ENCODE peak calls at places on chromosomes 11 and 22, in eight cellular contexts. One of them, this sample, is unnamed.

GRCh38 chr11:70557742-70558485 is 159.6 kb downstream of the CTTN start:
- DNase-seq in osteoblast: peak; percentile 50
- DNase-seq in GM12865: no peak
- DNase-seq in NCI-H526 treated with DMSO at 0.1 percent for 48 hours: no peak
- DNase-seq in activated effector memory CD4-positive, alpha-beta T cell treated with anti-CD3 and anti-CD28 coated beads, Interleukin-2, amount 50 U/mL, for 16 hours: no peak
- DNase-seq in stimulated activated CD8-positive, alpha-beta memory T cell treated with anti-CD3 and anti-CD28 coated beads, Interleukin-4, amount 100 ng/mL, for 48 hours: no peak
- DNase-seq in T-helper 2 cell: no peak
- DNase-seq in ovary: no peak
- DNase-seq in this sample: no peak

GRCh38 chr11:59765068-59765770 is 10.0 kb downstream of the STX3 start:
- DNase-seq in NCI-H526 treated with DMSO at 0.1 percent for 48 hours: no peak
- DNase-seq in stimulated activated CD8-positive, alpha-beta memory T cell treated with anti-CD3 and anti-CD28 coated beads, Interleukin-4, amount 100 ng/mL, for 48 hours: no peak
- DNase-seq in ovary: no peak
- DNase-seq in GM12865: no peak
- DNase-seq in activated effector memory CD4-positive, alpha-beta T cell treated with anti-CD3 and anti-CD28 coated beads, Interleukin-2, amount 50 U/mL, for 16 hours: no peak
- DNase-seq in T-helper 2 cell: no peak
- DNase-seq in osteoblast: no peak
- DNase-seq in this sample: no peak

GRCh38 chr11:64321533-64321932 is 3.6 kb downstream of the PRDX5 start:
- DNase-seq in ovary: no peak
- DNase-seq in GM12865: no peak
- DNase-seq in T-helper 2 cell: no peak
- DNase-seq in osteoblast: peak; percentile 62
- DNase-seq in activated effector memory CD4-positive, alpha-beta T cell treated with anti-CD3 and anti-CD28 coated beads, Interleukin-2, amount 50 U/mL, for 16 hours: no peak
- DNase-seq in NCI-H526 treated with DMSO at 0.1 percent for 48 hours: no peak
- DNase-seq in stimulated activated CD8-positive, alpha-beta memory T cell treated with anti-CD3 and anti-CD28 coated beads, Interleukin-4, amount 100 ng/mL, for 48 hours: no peak
- DNase-seq in this sample: peak; percentile 71

GRCh38 chr11:119381186-119381988 is at the start of gene USP2:
- DNase-seq in T-helper 2 cell: peak; percentile 92
- DNase-seq in NCI-H526 treated with DMSO at 0.1 percent for 48 hours: peak; percentile 98
- DNase-seq in ovary: peak; percentile 97
- DNase-seq in GM12865: peak; percentile 91
- DNase-seq in stimulated activated CD8-positive, alpha-beta memory T cell treated with anti-CD3 and anti-CD28 coated beads, Interleukin-4, amount 100 ng/mL, for 48 hours: peak; percentile 99
- DNase-seq in activated effector memory CD4-positive, alpha-beta T cell treated with anti-CD3 and anti-CD28 coated beads, Interleukin-2, amount 50 U/mL, for 16 hours: peak; percentile 99
- DNase-seq in osteoblast: peak; percentile 98
- DNase-seq in this sample: peak; percentile 94

GRCh38 chr22:23107487-23108323 is 34.1 kb downstream of the RSPH14 start:
- DNase-seq in T-helper 2 cell: no peak
- DNase-seq in GM12865: no peak
- DNase-seq in NCI-H526 treated with DMSO at 0.1 percent for 48 hours: no peak
- DNase-seq in ovary: no peak
- DNase-seq in stimulated activated CD8-positive, alpha-beta memory T cell treated with anti-CD3 and anti-CD28 coated beads, Interleukin-4, amount 100 ng/mL, for 48 hours: no peak
- DNase-seq in osteoblast: no peak
- DNase-seq in activated effector memory CD4-positive, alpha-beta T cell treated with anti-CD3 and anti-CD28 coated beads, Interleukin-2, amount 50 U/mL, for 16 hours: no peak
- DNase-seq in this sample: no peak

GRCh38 chr22:30192427-30192826 is 54.1 kb downstream of the LIF start:
- DNase-seq in ovary: no peak
- DNase-seq in stimulated activated CD8-positive, alpha-beta memory T cell treated with anti-CD3 and anti-CD28 coated beads, Interleukin-4, amount 100 ng/mL, for 48 hours: no peak
- DNase-seq in NCI-H526 treated with DMSO at 0.1 percent for 48 hours: no peak
- DNase-seq in GM12865: peak; percentile 19
- DNase-seq in osteoblast: no peak
- DNase-seq in T-helper 2 cell: peak; percentile 31
- DNase-seq in activated effector memory CD4-positive, alpha-beta T cell treated with anti-CD3 and anti-CD28 coated beads, Interleukin-2, amount 50 U/mL, for 16 hours: no peak
- DNase-seq in this sample: no peak

GRCh38 chr11:106446961-106447360 is 369.5 kb downstream of the AASDHPPT start:
- DNase-seq in T-helper 2 cell: peak; percentile 16
- DNase-seq in stimulated activated CD8-positive, alpha-beta memory T cell treated with anti-CD3 and anti-CD28 coated beads, Interleukin-4, amount 100 ng/mL, for 48 hours: no peak
- DNase-seq in ovary: no peak
- DNase-seq in osteoblast: no peak
- DNase-seq in NCI-H526 treated with DMSO at 0.1 percent for 48 hours: no peak
- DNase-seq in GM12865: no peak
- DNase-seq in activated effector memory CD4-positive, alpha-beta T cell treated with anti-CD3 and anti-CD28 coated beads, Interleukin-2, amount 50 U/mL, for 16 hours: no peak
- DNase-seq in this sample: no peak

GRCh38 chr11:61174275-61174674 is 13.0 kb upstream of the VPS37C start:
- DNase-seq in T-helper 2 cell: no peak
- DNase-seq in activated effector memory CD4-positive, alpha-beta T cell treated with anti-CD3 and anti-CD28 coated beads, Interleukin-2, amount 50 U/mL, for 16 hours: no peak
- DNase-seq in stimulated activated CD8-positive, alpha-beta memory T cell treated with anti-CD3 and anti-CD28 coated beads, Interleukin-4, amount 100 ng/mL, for 48 hours: no peak
- DNase-seq in ovary: no peak
- DNase-seq in GM12865: no peak
- DNase-seq in NCI-H526 treated with DMSO at 0.1 percent for 48 hours: no peak
- DNase-seq in osteoblast: no peak
- DNase-seq in this sample: no peak

GRCh38 chr11:12291313-12291712 is 86.1 kb upstream of the PARVA start:
- DNase-seq in activated effector memory CD4-positive, alpha-beta T cell treated with anti-CD3 and anti-CD28 coated beads, Interleukin-2, amount 50 U/mL, for 16 hours: peak; percentile 24
- DNase-seq in GM12865: no peak
- DNase-seq in ovary: no peak
- DNase-seq in osteoblast: no peak
- DNase-seq in NCI-H526 treated with DMSO at 0.1 percent for 48 hours: no peak
- DNase-seq in T-helper 2 cell: no peak
- DNase-seq in stimulated activated CD8-positive, alpha-beta memory T cell treated with anti-CD3 and anti-CD28 coated beads, Interleukin-4, amount 100 ng/mL, for 48 hours: no peak
- DNase-seq in this sample: no peak

GRCh38 chr11:82988936-82989627 is 82.6 kb downstream of the RAB30 start:
- DNase-seq in NCI-H526 treated with DMSO at 0.1 percent for 48 hours: no peak
- DNase-seq in osteoblast: no peak
- DNase-seq in GM12865: no peak
- DNase-seq in stimulated activated CD8-positive, alpha-beta memory T cell treated with anti-CD3 and anti-CD28 coated beads, Interleukin-4, amount 100 ng/mL, for 48 hours: no peak
- DNase-seq in ovary: no peak
- DNase-seq in activated effector memory CD4-positive, alpha-beta T cell treated with anti-CD3 and anti-CD28 coated beads, Interleukin-2, amount 50 U/mL, for 16 hours: no peak
- DNase-seq in T-helper 2 cell: no peak
- DNase-seq in this sample: no peak

GRCh38 chr11:111736621-111737055 is 29.6 kb downstream of the PPP2R1B start:
- DNase-seq in ovary: no peak
- DNase-seq in stimulated activated CD8-positive, alpha-beta memory T cell treated with anti-CD3 and anti-CD28 coated beads, Interleukin-4, amount 100 ng/mL, for 48 hours: no peak
- DNase-seq in T-helper 2 cell: no peak
- DNase-seq in osteoblast: peak; percentile 72
- DNase-seq in GM12865: no peak
- DNase-seq in activated effector memory CD4-positive, alpha-beta T cell treated with anti-CD3 and anti-CD28 coated beads, Interleukin-2, amount 50 U/mL, for 16 hours: no peak
- DNase-seq in NCI-H526 treated with DMSO at 0.1 percent for 48 hours: no peak
- DNase-seq in this sample: no peak

GRCh38 chr11:533586-534196 is 1.7 kb downstream of the HRAS start:
- DNase-seq in stimulated activated CD8-positive, alpha-beta memory T cell treated with anti-CD3 and anti-CD28 coated beads, Interleukin-4, amount 100 ng/mL, for 48 hours: no peak
- DNase-seq in NCI-H526 treated with DMSO at 0.1 percent for 48 hours: no peak
- DNase-seq in activated effector memory CD4-positive, alpha-beta T cell treated with anti-CD3 and anti-CD28 coated beads, Interleukin-2, amount 50 U/mL, for 16 hours: no peak
- DNase-seq in ovary: no peak
- DNase-seq in osteoblast: peak; percentile 80
- DNase-seq in GM12865: no peak
- DNase-seq in T-helper 2 cell: no peak
- DNase-seq in this sample: no peak

GRCh38 chr11:85385561-85385960 is 241.6 kb downstream of the DLG2 start:
- DNase-seq in NCI-H526 treated with DMSO at 0.1 percent for 48 hours: no peak
- DNase-seq in GM12865: no peak
- DNase-seq in stimulated activated CD8-positive, alpha-beta memory T cell treated with anti-CD3 and anti-CD28 coated beads, Interleukin-4, amount 100 ng/mL, for 48 hours: no peak
- DNase-seq in ovary: no peak
- DNase-seq in osteoblast: no peak
- DNase-seq in T-helper 2 cell: no peak
- DNase-seq in activated effector memory CD4-positive, alpha-beta T cell treated with anti-CD3 and anti-CD28 coated beads, Interleukin-2, amount 50 U/mL, for 16 hours: no peak
- DNase-seq in this sample: no peak

GRCh38 chr11:119065369-119065768 is 2.2 kb upstream of the VPS11 start:
- DNase-seq in osteoblast: peak; percentile 87
- DNase-seq in T-helper 2 cell: peak; percentile 80
- DNase-seq in activated effector memory CD4-positive, alpha-beta T cell treated with anti-CD3 and anti-CD28 coated beads, Interleukin-2, amount 50 U/mL, for 16 hours: peak; percentile 74
- DNase-seq in ovary: no peak
- DNase-seq in GM12865: peak; percentile 64
- DNase-seq in stimulated activated CD8-positive, alpha-beta memory T cell treated with anti-CD3 and anti-CD28 coated beads, Interleukin-4, amount 100 ng/mL, for 48 hours: peak; percentile 42
- DNase-seq in NCI-H526 treated with DMSO at 0.1 percent for 48 hours: peak; percentile 22
- DNase-seq in this sample: no peak

GRCh38 chr22:38345782-38346181 is 28.5 kb upstream of the CSNK1E start:
- DNase-seq in GM12865: no peak
- DNase-seq in ovary: peak; percentile 4
- DNase-seq in activated effector memory CD4-positive, alpha-beta T cell treated with anti-CD3 and anti-CD28 coated beads, Interleukin-2, amount 50 U/mL, for 16 hours: peak; percentile 37
- DNase-seq in osteoblast: peak; percentile 36
- DNase-seq in stimulated activated CD8-positive, alpha-beta memory T cell treated with anti-CD3 and anti-CD28 coated beads, Interleukin-4, amount 100 ng/mL, for 48 hours: peak; percentile 6
- DNase-seq in NCI-H526 treated with DMSO at 0.1 percent for 48 hours: no peak
- DNase-seq in T-helper 2 cell: no peak
- DNase-seq in this sample: no peak

GRCh38 chr22:44299124-44299523 is 13.6 kb downstream of the SHISAL1 start:
- DNase-seq in ovary: no peak
- DNase-seq in NCI-H526 treated with DMSO at 0.1 percent for 48 hours: no peak
- DNase-seq in activated effector memory CD4-positive, alpha-beta T cell treated with anti-CD3 and anti-CD28 coated beads, Interleukin-2, amount 50 U/mL, for 16 hours: no peak
- DNase-seq in osteoblast: no peak
- DNase-seq in stimulated activated CD8-positive, alpha-beta memory T cell treated with anti-CD3 and anti-CD28 coated beads, Interleukin-4, amount 100 ng/mL, for 48 hours: no peak
- DNase-seq in T-helper 2 cell: no peak
- DNase-seq in GM12865: no peak
- DNase-seq in this sample: no peak

GRCh38 chr11:129938764-129939163 is 43.4 kb upstream of the NFRKB start:
- DNase-seq in NCI-H526 treated with DMSO at 0.1 percent for 48 hours: no peak
- DNase-seq in GM12865: no peak
- DNase-seq in activated effector memory CD4-positive, alpha-beta T cell treated with anti-CD3 and anti-CD28 coated beads, Interleukin-2, amount 50 U/mL, for 16 hours: no peak
- DNase-seq in ovary: no peak
- DNase-seq in osteoblast: no peak
- DNase-seq in T-helper 2 cell: no peak
- DNase-seq in stimulated activated CD8-positive, alpha-beta memory T cell treated with anti-CD3 and anti-CD28 coated beads, Interleukin-4, amount 100 ng/mL, for 48 hours: no peak
- DNase-seq in this sample: no peak

GRCh38 chr11:123247813-123248379 is 52.8 kb upstream of the CLMP start:
- DNase-seq in osteoblast: no peak
- DNase-seq in NCI-H526 treated with DMSO at 0.1 percent for 48 hours: no peak
- DNase-seq in T-helper 2 cell: no peak
- DNase-seq in stimulated activated CD8-positive, alpha-beta memory T cell treated with anti-CD3 and anti-CD28 coated beads, Interleukin-4, amount 100 ng/mL, for 48 hours: no peak
- DNase-seq in activated effector memory CD4-positive, alpha-beta T cell treated with anti-CD3 and anti-CD28 coated beads, Interleukin-2, amount 50 U/mL, for 16 hours: no peak
- DNase-seq in GM12865: no peak
- DNase-seq in ovary: no peak
- DNase-seq in this sample: no peak

GRCh38 chr11:2762451-2762850 is 62.7 kb upstream of the KCNQ1OT1 start:
- DNase-seq in T-helper 2 cell: no peak
- DNase-seq in ovary: peak; percentile 13
- DNase-seq in stimulated activated CD8-positive, alpha-beta memory T cell treated with anti-CD3 and anti-CD28 coated beads, Interleukin-4, amount 100 ng/mL, for 48 hours: peak; percentile 13
- DNase-seq in NCI-H526 treated with DMSO at 0.1 percent for 48 hours: no peak
- DNase-seq in activated effector memory CD4-positive, alpha-beta T cell treated with anti-CD3 and anti-CD28 coated beads, Interleukin-2, amount 50 U/mL, for 16 hours: peak; percentile 50
- DNase-seq in GM12865: no peak
- DNase-seq in osteoblast: peak; percentile 57
- DNase-seq in this sample: no peak

GRCh38 chr11:30478923-30479322 is 107.2 kb downstream of the MPPED2 start:
- DNase-seq in stimulated activated CD8-positive, alpha-beta memory T cell treated with anti-CD3 and anti-CD28 coated beads, Interleukin-4, amount 100 ng/mL, for 48 hours: no peak
- DNase-seq in activated effector memory CD4-positive, alpha-beta T cell treated with anti-CD3 and anti-CD28 coated beads, Interleukin-2, amount 50 U/mL, for 16 hours: no peak
- DNase-seq in NCI-H526 treated with DMSO at 0.1 percent for 48 hours: no peak
- DNase-seq in GM12865: no peak
- DNase-seq in ovary: peak; percentile 26
- DNase-seq in osteoblast: no peak
- DNase-seq in T-helper 2 cell: no peak
- DNase-seq in this sample: no peak

GRCh38 chr22:49894321-49895072 is 23.7 kb downstream of the ALG12 start:
- DNase-seq in GM12865: no peak
- DNase-seq in activated effector memory CD4-positive, alpha-beta T cell treated with anti-CD3 and anti-CD28 coated beads, Interleukin-2, amount 50 U/mL, for 16 hours: peak; percentile 16
- DNase-seq in T-helper 2 cell: no peak
- DNase-seq in ovary: no peak
- DNase-seq in NCI-H526 treated with DMSO at 0.1 percent for 48 hours: no peak
- DNase-seq in stimulated activated CD8-positive, alpha-beta memory T cell treated with anti-CD3 and anti-CD28 coated beads, Interleukin-4, amount 100 ng/mL, for 48 hours: no peak
- DNase-seq in osteoblast: no peak
- DNase-seq in this sample: no peak

GRCh38 chr11:74138572-74138971 is 32.2 kb downstream of the C2CD3 start:
- DNase-seq in osteoblast: peak; percentile 76
- DNase-seq in stimulated activated CD8-positive, alpha-beta memory T cell treated with anti-CD3 and anti-CD28 coated beads, Interleukin-4, amount 100 ng/mL, for 48 hours: no peak
- DNase-seq in NCI-H526 treated with DMSO at 0.1 percent for 48 hours: no peak
- DNase-seq in GM12865: no peak
- DNase-seq in activated effector memory CD4-positive, alpha-beta T cell treated with anti-CD3 and anti-CD28 coated beads, Interleukin-2, amount 50 U/mL, for 16 hours: no peak
- DNase-seq in T-helper 2 cell: no peak
- DNase-seq in ovary: no peak
- DNase-seq in this sample: peak; percentile 85

GRCh38 chr22:44561139-44561840 is 63.3 kb upstream of the RTL6 start:
- DNase-seq in activated effector memory CD4-positive, alpha-beta T cell treated with anti-CD3 and anti-CD28 coated beads, Interleukin-2, amount 50 U/mL, for 16 hours: peak; percentile 22
- DNase-seq in ovary: no peak
- DNase-seq in GM12865: no peak
- DNase-seq in T-helper 2 cell: no peak
- DNase-seq in stimulated activated CD8-positive, alpha-beta memory T cell treated with anti-CD3 and anti-CD28 coated beads, Interleukin-4, amount 100 ng/mL, for 48 hours: no peak
- DNase-seq in osteoblast: no peak
- DNase-seq in NCI-H526 treated with DMSO at 0.1 percent for 48 hours: no peak
- DNase-seq in this sample: no peak

GRCh38 chr11:104956528-104956927 is 11.8 kb downstream of the CASP4 start:
- DNase-seq in osteoblast: no peak
- DNase-seq in stimulated activated CD8-positive, alpha-beta memory T cell treated with anti-CD3 and anti-CD28 coated beads, Interleukin-4, amount 100 ng/mL, for 48 hours: no peak
- DNase-seq in GM12865: no peak
- DNase-seq in T-helper 2 cell: no peak
- DNase-seq in NCI-H526 treated with DMSO at 0.1 percent for 48 hours: no peak
- DNase-seq in ovary: no peak
- DNase-seq in activated effector memory CD4-positive, alpha-beta T cell treated with anti-CD3 and anti-CD28 coated beads, Interleukin-2, amount 50 U/mL, for 16 hours: no peak
- DNase-seq in this sample: peak; percentile 31

GRCh38 chr22:38832005-38832978 is 11.5 kb downstream of the NPTXR start:
- DNase-seq in stimulated activated CD8-positive, alpha-beta memory T cell treated with anti-CD3 and anti-CD28 coated beads, Interleukin-4, amount 100 ng/mL, for 48 hours: no peak
- DNase-seq in ovary: no peak
- DNase-seq in activated effector memory CD4-positive, alpha-beta T cell treated with anti-CD3 and anti-CD28 coated beads, Interleukin-2, amount 50 U/mL, for 16 hours: peak; percentile 48
- DNase-seq in GM12865: no peak
- DNase-seq in NCI-H526 treated with DMSO at 0.1 percent for 48 hours: no peak
- DNase-seq in osteoblast: peak; percentile 65
- DNase-seq in T-helper 2 cell: no peak
- DNase-seq in this sample: no peak

GRCh38 chr22:26330971-26331625 is 98.0 kb upstream of the ASPHD2 start:
- DNase-seq in T-helper 2 cell: peak; percentile 55
- DNase-seq in ovary: no peak
- DNase-seq in NCI-H526 treated with DMSO at 0.1 percent for 48 hours: peak; percentile 78
- DNase-seq in GM12865: peak; percentile 67
- DNase-seq in activated effector memory CD4-positive, alpha-beta T cell treated with anti-CD3 and anti-CD28 coated beads, Interleukin-2, amount 50 U/mL, for 16 hours: peak; percentile 80
- DNase-seq in osteoblast: peak; percentile 94
- DNase-seq in stimulated activated CD8-positive, alpha-beta memory T cell treated with anti-CD3 and anti-CD28 coated beads, Interleukin-4, amount 100 ng/mL, for 48 hours: peak; percentile 77
- DNase-seq in this sample: peak; percentile 70

GRCh38 chr11:114134870-114135269 is 75.4 kb downstream of the ZBTB16 start:
- DNase-seq in activated effector memory CD4-positive, alpha-beta T cell treated with anti-CD3 and anti-CD28 coated beads, Interleukin-2, amount 50 U/mL, for 16 hours: no peak
- DNase-seq in NCI-H526 treated with DMSO at 0.1 percent for 48 hours: no peak
- DNase-seq in osteoblast: peak; percentile 86
- DNase-seq in GM12865: no peak
- DNase-seq in T-helper 2 cell: no peak
- DNase-seq in stimulated activated CD8-positive, alpha-beta memory T cell treated with anti-CD3 and anti-CD28 coated beads, Interleukin-4, amount 100 ng/mL, for 48 hours: no peak
- DNase-seq in ovary: no peak
- DNase-seq in this sample: peak; percentile 18

GRCh38 chr11:23988381-23989006 is 508.4 kb upstream of the LUZP2 start:
- DNase-seq in osteoblast: no peak
- DNase-seq in T-helper 2 cell: no peak
- DNase-seq in stimulated activated CD8-positive, alpha-beta memory T cell treated with anti-CD3 and anti-CD28 coated beads, Interleukin-4, amount 100 ng/mL, for 48 hours: no peak
- DNase-seq in NCI-H526 treated with DMSO at 0.1 percent for 48 hours: no peak
- DNase-seq in ovary: no peak
- DNase-seq in GM12865: no peak
- DNase-seq in activated effector memory CD4-positive, alpha-beta T cell treated with anti-CD3 and anti-CD28 coated beads, Interleukin-2, amount 50 U/mL, for 16 hours: no peak
- DNase-seq in this sample: no peak

GRCh38 chr11:118859995-118860394 is 23.7 kb upstream of the CXCR5 start:
- DNase-seq in T-helper 2 cell: no peak
- DNase-seq in NCI-H526 treated with DMSO at 0.1 percent for 48 hours: no peak
- DNase-seq in activated effector memory CD4-positive, alpha-beta T cell treated with anti-CD3 and anti-CD28 coated beads, Interleukin-2, amount 50 U/mL, for 16 hours: no peak
- DNase-seq in ovary: no peak
- DNase-seq in GM12865: no peak
- DNase-seq in osteoblast: no peak
- DNase-seq in stimulated activated CD8-positive, alpha-beta memory T cell treated with anti-CD3 and anti-CD28 coated beads, Interleukin-4, amount 100 ng/mL, for 48 hours: no peak
- DNase-seq in this sample: no peak

GRCh38 chr22:17633217-17633997 is 4.9 kb upstream of the ATP6V1E1 start:
- DNase-seq in T-helper 2 cell: no peak
- DNase-seq in activated effector memory CD4-positive, alpha-beta T cell treated with anti-CD3 and anti-CD28 coated beads, Interleukin-2, amount 50 U/mL, for 16 hours: no peak
- DNase-seq in stimulated activated CD8-positive, alpha-beta memory T cell treated with anti-CD3 and anti-CD28 coated beads, Interleukin-4, amount 100 ng/mL, for 48 hours: no peak
- DNase-seq in GM12865: no peak
- DNase-seq in NCI-H526 treated with DMSO at 0.1 percent for 48 hours: no peak
- DNase-seq in osteoblast: peak; percentile 82
- DNase-seq in ovary: no peak
- DNase-seq in this sample: peak; percentile 75

GRCh38 chr11:61254403-61255025 is 13.5 kb downstream of the PGA5 start:
- DNase-seq in GM12865: peak; percentile 79
- DNase-seq in T-helper 2 cell: peak; percentile 72
- DNase-seq in NCI-H526 treated with DMSO at 0.1 percent for 48 hours: peak; percentile 29
- DNase-seq in osteoblast: peak; percentile 97
- DNase-seq in ovary: peak; percentile 60
- DNase-seq in stimulated activated CD8-positive, alpha-beta memory T cell treated with anti-CD3 and anti-CD28 coated beads, Interleukin-4, amount 100 ng/mL, for 48 hours: peak; percentile 82
- DNase-seq in activated effector memory CD4-positive, alpha-beta T cell treated with anti-CD3 and anti-CD28 coated beads, Interleukin-2, amount 50 U/mL, for 16 hours: peak; percentile 82
- DNase-seq in this sample: peak; percentile 67

GRCh38 chr11:64058494-64058893 is 22.8 kb downstream of the FLRT1 start:
- DNase-seq in GM12865: no peak
- DNase-seq in ovary: no peak
- DNase-seq in stimulated activated CD8-positive, alpha-beta memory T cell treated with anti-CD3 and anti-CD28 coated beads, Interleukin-4, amount 100 ng/mL, for 48 hours: no peak
- DNase-seq in T-helper 2 cell: no peak
- DNase-seq in osteoblast: no peak
- DNase-seq in activated effector memory CD4-positive, alpha-beta T cell treated with anti-CD3 and anti-CD28 coated beads, Interleukin-2, amount 50 U/mL, for 16 hours: no peak
- DNase-seq in NCI-H526 treated with DMSO at 0.1 percent for 48 hours: no peak
- DNase-seq in this sample: no peak

GRCh38 chr11:116505466-116506247 is 267.1 kb downstream of the BUD13 start:
- DNase-seq in activated effector memory CD4-positive, alpha-beta T cell treated with anti-CD3 and anti-CD28 coated beads, Interleukin-2, amount 50 U/mL, for 16 hours: no peak
- DNase-seq in ovary: no peak
- DNase-seq in GM12865: no peak
- DNase-seq in stimulated activated CD8-positive, alpha-beta memory T cell treated with anti-CD3 and anti-CD28 coated beads, Interleukin-4, amount 100 ng/mL, for 48 hours: no peak
- DNase-seq in osteoblast: no peak
- DNase-seq in T-helper 2 cell: no peak
- DNase-seq in NCI-H526 treated with DMSO at 0.1 percent for 48 hours: no peak
- DNase-seq in this sample: no peak

GRCh38 chr11:35029979-35030378 is 109.0 kb upstream of the CD44 start:
- DNase-seq in GM12865: peak; percentile 83
- DNase-seq in stimulated activated CD8-positive, alpha-beta memory T cell treated with anti-CD3 and anti-CD28 coated beads, Interleukin-4, amount 100 ng/mL, for 48 hours: no peak
- DNase-seq in ovary: no peak
- DNase-seq in T-helper 2 cell: peak; percentile 56
- DNase-seq in NCI-H526 treated with DMSO at 0.1 percent for 48 hours: no peak
- DNase-seq in activated effector memory CD4-positive, alpha-beta T cell treated with anti-CD3 and anti-CD28 coated beads, Interleukin-2, amount 50 U/mL, for 16 hours: peak; percentile 73
- DNase-seq in osteoblast: peak; percentile 76
- DNase-seq in this sample: peak; percentile 55

This sample was measured in RWPE1.